ENCODE peak calls at places on chromosome 9, in five cellular contexts. E is GM23338, B is PC-3, R is RPMI7951, Z is RWPE1. K is an unnamed sample.

GRCh38 chr9:95991326-95991725 is 115.8 kb downstream of the ERCC6L2 start:
- DNase-seq in B (peak; percentile 41), R (no peak), E (no peak), Z (no peak), K (no peak)

GRCh38 chr9:72383978-72384709 is 19.1 kb upstream of the ZFAND5 start:
- DNase-seq in B (peak; percentile 26), Z (peak; percentile 57), E (no peak), R (peak; percentile 69), K (no peak)

GRCh38 chr9:123763910-123764588 is 165.9 kb downstream of the DENND1A start:
- DNase-seq in Z (no peak), E (no peak), R (no peak), B (no peak), K (no peak)

GRCh38 chr9:76414656-76415055 is 20.4 kb upstream of the RFK start:
- DNase-seq in E (no peak), R (peak; percentile 71), B (peak; percentile 18), Z (no peak), K (no peak)

GRCh38 chr9:23044549-23044948 is 597.9 kb downstream of the DMRTA1 start:
- DNase-seq in Z (no peak), E (no peak), R (no peak), B (peak; percentile 51), K (no peak)

GRCh38 chr9:76403352-76403751 is 9.1 kb upstream of the RFK start:
- DNase-seq in Z (peak; percentile 54), R (peak; percentile 76), B (peak; percentile 54), E (peak; percentile 11), K (no peak)

GRCh38 chr9:1995084-1995483 is 20.1 kb upstream of the SMARCA2 start:
- DNase-seq in E (peak; percentile 93), B (no peak), Z (no peak), R (no peak), K (peak; percentile 72)

GRCh38 chr9:101578378-101578777 is 16.4 kb downstream of the PPP3R2 start:
- DNase-seq in Z (no peak), B (no peak), E (no peak), R (peak; percentile 13), K (no peak)

GRCh38 chr9:111118256-111118950 is 80.1 kb upstream of the LPAR1 start:
- DNase-seq in E (no peak), B (peak; percentile 22), R (no peak), Z (no peak), K (no peak)

GRCh38 chr9:7174884-7175283 is 417.1 kb downstream of the KDM4C start:
- DNase-seq in E (peak; percentile 46), Z (no peak), B (peak; percentile 8), R (no peak), K (no peak)

GRCh38 chr9:127192744-127193143 is 70.3 kb upstream of the ANGPTL2 start:
- DNase-seq in B (no peak), R (no peak), Z (no peak), E (no peak), K (no peak)

GRCh38 chr9:129881547-129882324 is 46.5 kb downstream of the USP20 start:
- DNase-seq in E (no peak), Z (no peak), R (no peak), B (no peak), K (no peak)

GRCh38 chr9:98899399-98900056 is 44.2 kb upstream of the COL15A1 start:
- DNase-seq in B (peak; percentile 68), E (no peak), Z (no peak), R (peak; percentile 88), K (no peak)

GRCh38 chr9:136009516-136009915 is 48.3 kb upstream of the UBAC1 start:
- DNase-seq in R (no peak), B (no peak), Z (no peak), E (no peak), K (no peak)

GRCh38 chr9:91421987-91422765 is 1.5 kb downstream of the NFIL3 start:
- DNase-seq in E (no peak), Z (peak; percentile 23), R (peak; percentile 28), B (no peak), K (no peak)

K was measured in NT2/D1.